ENCODE peak calls at places on chromosome 11, in six cellular contexts. B is CD8-positive, alpha-beta memory T cell; L is aorta; X is H1; A is esophagus squamous epithelium; D is effector memory CD4-positive, alpha-beta T cell. O is an unnamed sample.

GRCh38 chr11:13256216-13256615 is 21.4 kb upstream of the BMAL1 start:
- DNase-seq in A (no peak), D (no peak), B (no peak), L (no peak), X (no peak), O (no peak)

GRCh38 chr11:63839508-63840355 is 822 bp downstream of the MARK2 start:
- DNase-seq in L (peak; percentile 80), D (peak; percentile 5), B (no peak), A (no peak), X (no peak), O (peak; percentile 25)

GRCh38 chr11:128488471-128488870 is 98.9 kb downstream of the ETS1 start:
- DNase-seq in A (no peak), B (no peak), D (no peak), L (no peak), X (no peak), O (no peak)

GRCh38 chr11:22115470-22116037 is 77.3 kb upstream of the ANO5 start:
- DNase-seq in B (no peak), L (no peak), X (no peak), A (no peak), D (no peak), O (no peak)

GRCh38 chr11:20397281-20397680 is 9.8 kb downstream of the PRMT3 start:
- DNase-seq in D (no peak), B (peak; percentile 15), A (no peak), L (no peak), X (no peak), O (peak; percentile 52)

GRCh38 chr11:73266644-73267015 is 5.5 kb upstream of the P2RY6 start:
- DNase-seq in X (no peak), B (no peak), D (no peak), A (no peak), L (peak; percentile 33), O (no peak)

GRCh38 chr11:13160745-13161144 is 116.8 kb upstream of the BMAL1 start:
- DNase-seq in B (no peak), A (no peak), D (no peak), L (no peak), X (no peak), O (no peak)

GRCh38 chr11:45857834-45858492 is 10.7 kb downstream of the CRY2 start:
- DNase-seq in L (no peak), D (no peak), X (no peak), B (no peak), A (no peak), O (no peak)

GRCh38 chr11:100562102-100562501 is 125.0 kb upstream of the ARHGAP42 start:
- DNase-seq in L (no peak), A (no peak), X (no peak), B (no peak), D (no peak), O (no peak)

GRCh38 chr11:65310756-65311155 is 3.9 kb upstream of the CDC42EP2 start:
- DNase-seq in X (no peak), B (no peak), D (no peak), L (no peak), A (no peak), O (no peak)

GRCh38 chr11:84819128-84819527 is 808.0 kb downstream of the DLG2 start:
- DNase-seq in A (no peak), L (no peak), D (no peak), X (no peak), B (no peak), O (no peak)

GRCh38 chr11:86816251-86816726 is 15.9 kb downstream of the PRSS23 start:
- DNase-seq in A (no peak), D (no peak), X (no peak), L (no peak), B (no peak), O (no peak)

GRCh38 chr11:105142167-105142566 is 2.6 kb upstream of the CARD18 start:
- DNase-seq in X (no peak), L (no peak), D (no peak), B (no peak), A (no peak), O (no peak)

GRCh38 chr11:13308704-13309103 is 31.1 kb downstream of the BMAL1 start:
- DNase-seq in L (no peak), A (no peak), B (no peak), D (no peak), X (no peak), O (peak; percentile 18)

GRCh38 chr11:84261707-84262106 is 975.5 kb upstream of the CCDC90B start:
- DNase-seq in A (no peak), X (peak; percentile 13), L (no peak), B (no peak), D (no peak), O (no peak)

GRCh38 chr11:6129011-6129410 is 21.5 kb downstream of the OR56B4 start:
- DNase-seq in D (no peak), A (no peak), B (no peak), X (no peak), L (no peak), O (no peak)

GRCh38 chr11:3816673-3817072 is 8.3 kb downstream of the PGAP2 start:
- DNase-seq in D (no peak), X (no peak), B (no peak), L (no peak), A (no peak), O (no peak)

GRCh38 chr11:34168642-34169051 is 63.2 kb downstream of the NAT10 start:
- DNase-seq in L (no peak), B (no peak), X (no peak), D (no peak), A (no peak), O (no peak)

GRCh38 chr11:7281083-7281482 is 29.4 kb downstream of the SYT9 start:
- DNase-seq in D (no peak), A (no peak), X (peak; percentile 17), L (no peak), B (no peak), O (no peak)

GRCh38 chr11:96146765-96147164 is 196.2 kb downstream of the MAML2 start:
- DNase-seq in D (no peak), X (no peak), L (no peak), B (no peak), A (no peak), O (no peak)

GRCh38 chr11:64611961-64612646 is 21.1 kb downstream of the SLC22A12 start:
- DNase-seq in D (no peak), L (no peak), B (no peak), A (no peak), X (no peak), O (peak; percentile 16)

GRCh38 chr11:123206671-123207421 is 11.8 kb upstream of the CLMP start:
- DNase-seq in X (no peak), A (no peak), B (no peak), D (no peak), L (no peak), O (no peak)

GRCh38 chr11:123203471-123203870 is 8.4 kb upstream of the CLMP start:
- DNase-seq in D (no peak), B (no peak), L (no peak), X (no peak), A (no peak), O (no peak)

GRCh38 chr11:123202723-123203122 is 7.7 kb upstream of the CLMP start:
- DNase-seq in D (no peak), A (no peak), L (no peak), X (no peak), B (no peak), O (no peak)

GRCh38 chr11:123202155-123202714 is 7.2 kb upstream of the CLMP start:
- DNase-seq in A (no peak), D (no peak), L (no peak), X (no peak), B (no peak), O (no peak)

DNA sequence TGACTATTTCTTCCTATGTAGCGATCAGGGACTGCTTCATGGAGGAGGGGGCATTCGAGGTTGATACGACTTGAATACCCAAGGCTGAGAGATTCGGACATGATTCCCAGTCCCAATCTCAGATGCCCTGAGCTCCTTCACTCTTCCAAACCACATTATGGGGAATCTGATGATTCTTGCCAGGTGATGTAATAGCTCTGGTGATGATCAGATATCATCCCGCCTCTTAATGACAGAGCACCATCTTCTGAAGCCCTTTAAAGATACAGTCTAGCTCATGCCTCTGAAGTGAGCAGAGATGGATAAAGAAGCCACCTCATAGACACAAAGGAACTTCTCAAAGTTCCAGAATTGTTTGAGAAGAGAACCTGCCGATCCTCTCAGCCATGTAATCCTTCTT is 8.9 kb upstream of the CLMP start:
- DNase-seq in D (no peak), B (no peak), A (no peak), L (no peak), X (no peak), O (no peak)
- H3K27ac ChIP-seq in D (no peak overlapping the region), B (no peak overlapping the region), A (peak overlapping the region; percentile 50), L (no peak overlapping the region), X (no peak overlapping the region), O (no peak overlapping the region)

DNA sequence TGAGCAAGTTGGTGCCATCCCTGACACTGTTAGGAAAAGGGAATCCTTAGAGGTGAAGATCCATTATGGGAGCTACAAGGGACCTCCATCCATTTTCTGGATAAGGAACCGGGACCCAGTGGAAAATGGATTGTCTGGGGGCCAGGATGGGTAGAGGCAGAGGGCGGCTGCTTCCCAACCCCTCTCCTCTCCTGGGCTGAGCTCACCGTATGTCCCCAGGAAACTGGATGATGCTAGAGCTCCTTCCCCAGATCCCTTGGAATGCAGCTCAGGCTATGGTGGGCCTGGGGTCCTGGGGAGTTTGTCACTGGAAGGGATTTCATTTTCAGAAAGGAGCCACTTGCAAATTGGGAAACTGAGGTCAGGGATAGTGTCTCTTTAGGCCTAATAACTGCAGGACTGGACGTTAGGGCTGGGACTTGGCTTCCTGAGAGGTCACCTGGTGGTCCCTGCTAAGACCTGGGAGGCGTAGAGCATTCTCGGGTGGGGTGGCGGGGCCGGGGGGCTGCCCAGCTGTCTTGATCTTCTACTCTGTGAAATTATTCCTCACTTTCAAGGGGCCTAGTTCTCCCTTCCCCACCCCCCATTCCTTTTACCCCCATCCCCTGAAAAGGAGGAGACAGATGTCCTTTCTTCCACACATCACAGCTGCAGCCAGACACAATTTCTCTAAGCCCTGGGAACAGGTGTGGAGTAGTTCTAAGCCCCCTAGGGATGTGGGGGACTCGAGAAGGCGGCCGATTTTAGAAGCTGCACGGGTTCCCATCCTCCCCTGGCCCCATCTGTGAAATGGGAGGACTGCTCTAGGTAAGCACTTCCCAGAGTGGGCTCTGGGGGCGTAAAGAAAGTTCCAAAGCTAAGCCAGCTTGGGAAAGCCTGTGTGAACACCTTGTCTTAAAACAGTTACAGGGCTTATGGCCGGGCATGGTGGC is 99.8 kb downstream of the PKNOX2 start:
- DNase-seq in X (no peak), D (no peak), L (no peak), A (no peak), B (no peak), O (no peak)
- H3K27ac ChIP-seq in X (no peak overlapping the region), D (no peak overlapping the region), L (no peak overlapping the region), A (peak overlapping the region; percentile 58), B (no peak overlapping the region), O (no peak overlapping the region)

GRCh38 chr11:74642912-74643311 is 50.5 kb downstream of the POLD3 start:
- DNase-seq in X (no peak), B (no peak), A (no peak), D (no peak), L (no peak), O (no peak)
- H3K27ac ChIP-seq in X (no peak overlapping the region), B (no peak overlapping the region), A (peak overlapping the region; percentile 75), D (no peak overlapping the region), L (no peak overlapping the region), O (no peak overlapping the region)

DNA sequence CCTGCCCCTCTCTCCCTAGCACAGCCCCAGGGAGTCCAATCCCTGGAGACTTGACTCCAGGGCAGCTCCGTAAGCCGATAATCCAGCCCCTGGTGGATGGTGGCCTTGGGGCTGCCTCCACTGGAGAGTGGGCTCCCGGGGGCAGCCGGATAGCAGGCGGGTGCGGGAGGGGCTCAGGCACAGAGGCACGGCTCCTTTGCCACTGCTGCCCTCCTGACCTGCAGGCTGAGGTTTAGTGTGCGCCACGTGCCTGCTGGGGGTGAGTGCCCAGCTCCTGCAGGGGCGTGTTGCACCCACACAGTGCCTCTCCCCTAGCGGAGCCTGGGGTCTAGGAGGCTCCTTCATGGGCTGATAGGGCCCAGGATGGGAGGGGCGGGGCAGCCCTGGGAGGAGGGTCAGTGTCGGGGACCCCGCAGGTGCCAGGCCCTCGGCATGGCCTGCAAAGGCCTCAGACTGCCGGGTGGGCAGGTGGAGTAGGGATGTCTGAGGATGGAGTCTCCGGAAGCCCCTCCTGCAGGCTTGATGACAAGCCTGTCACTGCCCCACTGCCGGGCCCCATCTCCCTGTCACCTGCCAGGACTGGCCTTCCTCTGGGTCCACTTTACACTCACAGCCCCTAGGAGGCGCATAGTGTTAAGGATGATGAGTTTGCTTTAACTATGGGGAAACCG is 5.6 kb downstream of the DUSP8 start:
- DNase-seq in A (no peak), L (no peak), X (no peak), B (no peak), D (no peak), O (no peak)
- H3K27ac ChIP-seq in A (no peak overlapping the region), L (no peak overlapping the region), X (no peak overlapping the region), B (no peak overlapping the region), D (no peak overlapping the region), O (no peak overlapping the region)